ENCODE peak calls at places on chromosomes 6 and 20, in four cellular contexts. E is lung, R is caudate nucleus, U is tibial artery. X is an unnamed sample.

GRCh38 chr6:93779086-93779858 is 359.9 kb upstream of the EPHA7 start:
- DNase-seq in E (no peak), U (no peak), R (no peak), X (no peak)

GRCh38 chr6:3296537-3297453 is 38.0 kb downstream of the PSMG4 start:
- DNase-seq in U (peak; percentile 56), R (no peak), E (no peak), X (no peak)

GRCh38 chr6:75109757-75110156 is 96.1 kb downstream of the COL12A1 start:
- DNase-seq in R (no peak), E (no peak), U (no peak), X (no peak)

GRCh38 chr6:13591205-13591921 is 17.0 kb downstream of the SIRT5 start:
- DNase-seq in U (no peak), E (no peak), R (no peak), X (no peak)

GRCh38 chr6:31396422-31397152 is 6.8 kb upstream of the MICA start:
- DNase-seq in R (peak; percentile 80), U (peak; percentile 89), E (peak; percentile 84), X (peak; percentile 86)

GRCh38 chr20:24873015-24873620 is 76.0 kb upstream of the CST7 start:
- DNase-seq in R (no peak), E (peak; percentile 18), U (no peak), X (no peak)

GRCh38 chr6:139856562-139856961 is 482.1 kb upstream of the CITED2 start:
- DNase-seq in R (no peak), E (no peak), U (no peak), X (no peak)

GRCh38 chr6:13536796-13537526 is 37.4 kb upstream of the SIRT5 start:
- DNase-seq in E (no peak), U (no peak), R (no peak), X (no peak)

GRCh38 chr6:96001891-96002575 is 13.7 kb upstream of the FUT9 start:
- DNase-seq in R (no peak), U (no peak), E (no peak), X (no peak)

GRCh38 chr20:58389324-58389967 is 417 bp downstream of the VAPB start:
- DNase-seq in E (peak; percentile 28), R (no peak), U (peak; percentile 67), X (no peak)

GRCh38 chr6:100538086-100538485 is 73.4 kb upstream of the SIM1 start:
- DNase-seq in R (no peak), U (no peak), E (no peak), X (no peak)

GRCh38 chr6:3325210-3325609 is 66.5 kb downstream of the PSMG4 start:
- DNase-seq in U (no peak), R (no peak), E (no peak), X (peak; percentile 66)

GRCh38 chr6:1153696-1154245 is 158.1 kb upstream of the FOXQ1 start:
- DNase-seq in E (no peak), R (no peak), U (no peak), X (no peak)

GRCh38 chr6:143260857-143261256 is 189.6 kb downstream of the ADAT2 start:
- DNase-seq in R (no peak), E (no peak), U (no peak), X (no peak)

GRCh38 chr20:35663516-35663812 is 1.2 kb downstream of the CPNE1 start:
- DNase-seq in E (no peak), R (no peak), U (no peak), X (no peak)

GRCh38 chr20:58753929-58754551 is 61.4 kb downstream of the NPEPL1 start:
- DNase-seq in E (peak; percentile 26), U (no peak), R (no peak), X (no peak)

GRCh38 chr20:14996883-14997672 is 659.7 kb upstream of the FLRT3 start:
- DNase-seq in E (no peak), R (no peak), U (no peak), X (no peak)

GRCh38 chr6:73738367-73739028 is 42.5 kb downstream of the CD109 start:
- DNase-seq in R (no peak), E (no peak), U (no peak), X (no peak)

GRCh38 chr6:127288705-127289104 is 22.0 kb downstream of the RNF146 start:
- DNase-seq in U (no peak), E (no peak), R (no peak), X (no peak)

GRCh38 chr6:133923938-133924593 is 29.0 kb upstream of the TBPL1 start:
- DNase-seq in E (peak; percentile 64), R (peak; percentile 72), U (peak; percentile 74), X (peak; percentile 76)

GRCh38 chr6:168674595-168674994 is 233.6 kb downstream of the SMOC2 start:
- DNase-seq in E (no peak), U (no peak), R (no peak), X (no peak)

GRCh38 chr6:160393966-160394653 is 45.9 kb downstream of the SLC22A3 start:
- DNase-seq in R (no peak), U (no peak), E (no peak), X (peak; percentile 37)

GRCh38 chr6:106300944-106301343 is 24.6 kb downstream of the ATG5 start:
- DNase-seq in E (no peak), R (no peak), U (no peak), X (no peak)

GRCh38 chr6:90406142-90406794 is 109.6 kb upstream of the BACH2 start:
- DNase-seq in R (no peak), U (no peak), E (no peak), X (no peak)

GRCh38 chr20:36015806-36016401 is 47.5 kb downstream of the CNBD2 start:
- DNase-seq in U (no peak), R (no peak), E (no peak), X (no peak)

GRCh38 chr6:170439366-170440351 is 113.4 kb downstream of the PSMB1 start:
- DNase-seq in E (no peak), U (no peak), R (no peak), X (peak; percentile 9)

GRCh38 chr6:170437719-170438401 is 115.2 kb downstream of the PSMB1 start:
- DNase-seq in E (no peak), R (no peak), U (peak; percentile 19), X (no peak)

GRCh38 chr6:170438861-170439260 is 114.2 kb downstream of the PSMB1 start:
- DNase-seq in U (peak; percentile 33), R (no peak), E (no peak), X (no peak)

GRCh38 chr6:170440437-170440836 is 112.7 kb downstream of the PSMB1 start:
- DNase-seq in R (no peak), U (no peak), E (no peak), X (peak; percentile 9)

DNA sequence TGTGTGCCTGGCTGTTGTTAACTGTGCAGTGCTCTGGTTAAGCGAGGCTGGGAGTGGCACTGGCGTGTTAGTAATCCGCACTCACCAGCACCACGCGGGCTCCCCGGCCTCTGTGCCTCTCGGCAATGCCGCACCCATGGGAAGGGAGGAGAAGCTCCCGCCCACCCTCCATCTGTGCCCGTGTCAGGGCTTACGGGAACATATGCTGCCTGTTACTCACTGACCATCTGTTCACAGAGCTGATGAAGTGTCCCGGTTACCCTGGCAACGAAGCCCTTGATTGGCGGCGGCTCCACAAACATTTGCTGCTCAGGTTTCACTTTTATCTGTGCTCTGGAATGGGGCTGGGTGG is 114.7 kb downstream of the PSMB1 start:
- DNase-seq in R (no peak), U (peak; percentile 74), E (peak; percentile 86), X (peak; percentile 80)
- H3K27ac ChIP-seq in R (peak overlapping the region; percentile 27), U (no peak overlapping the region), E (no peak overlapping the region), X (peak overlapping the region; percentile 71)

GRCh38 chr6:170208171-170208601 is 82.7 kb downstream of the DLL1 start:
- DNase-seq in E (peak; percentile 26), R (no peak), U (peak; percentile 33), X (peak; percentile 7)
- H3K27ac ChIP-seq in E (no peak overlapping the region), R (no peak overlapping the region), U (no peak overlapping the region), X (no peak overlapping the region)

GRCh38 chr6:11766589-11767450 is 11.8 kb downstream of the ADTRP start:
- DNase-seq in E (no peak), U (peak; percentile 79), R (no peak), X (no peak)

GRCh38 chr6:11766056-11766455 is 12.5 kb downstream of the ADTRP start:
- DNase-seq in E (no peak), R (no peak), U (no peak), X (no peak)

GRCh38 chr6:11769816-11770545 is 8.6 kb downstream of the ADTRP start:
- DNase-seq in E (no peak), U (no peak), R (no peak), X (no peak)

GRCh38 chr6:11769244-11769643 is 9.4 kb downstream of the ADTRP start:
- DNase-seq in U (no peak), R (no peak), E (no peak), X (no peak)

DNA sequence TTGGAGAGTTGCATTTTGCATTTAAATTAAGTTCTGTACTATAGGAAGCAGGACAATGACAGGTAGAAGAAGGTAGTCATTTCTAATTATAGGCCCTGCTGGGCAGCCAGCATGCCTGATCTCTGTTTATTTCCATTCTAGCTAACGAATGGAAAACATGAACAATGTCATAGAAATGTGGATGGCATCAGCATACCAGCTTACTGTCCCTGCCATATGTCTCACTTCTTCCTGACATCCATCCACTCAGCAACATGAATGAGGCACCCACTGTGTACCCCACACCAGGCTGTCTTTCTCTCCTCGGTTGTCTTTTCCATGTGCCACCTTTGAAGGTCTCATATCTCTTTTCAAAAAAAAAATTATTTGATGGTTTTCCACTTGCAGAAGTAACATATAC is 11.1 kb downstream of the ADTRP start:
- DNase-seq in U (no peak), R (no peak), E (no peak), X (no peak)
- H3K27ac ChIP-seq in U (peak overlapping the region; percentile 94), R (no peak overlapping the region), E (no peak overlapping the region), X (no peak overlapping the region)

GRCh38 chr20:62566771-62567170 is 75.5 kb upstream of the SLCO4A1 start:
- DNase-seq in R (no peak), E (no peak), U (no peak), X (no peak)
- H3K27ac ChIP-seq in R (no peak overlapping the region), E (no peak overlapping the region), U (no peak overlapping the region), X (no peak overlapping the region)

GRCh38 chr20:32687180-32687532 is 13.4 kb upstream of the C20orf203 start:
- DNase-seq in E (no peak), U (no peak), R (no peak), X (no peak)

GRCh38 chr20:32682508-32682987 is 8.8 kb upstream of the C20orf203 start:
- DNase-seq in E (no peak), U (no peak), R (no peak), X (no peak)

GRCh38 chr20:32681175-32682084 is 7.7 kb upstream of the C20orf203 start:
- DNase-seq in R (no peak), U (no peak), E (no peak), X (no peak)

GRCh38 chr20:32686530-32687179 is 12.9 kb upstream of the C20orf203 start:
- DNase-seq in U (no peak), R (no peak), E (no peak), X (no peak)

GRCh38 chr20:32685541-32686529 is 12.1 kb upstream of the C20orf203 start:
- DNase-seq in E (no peak), R (no peak), U (no peak), X (no peak)
- H3K27ac ChIP-seq in E (no peak overlapping the region), R (no peak overlapping the region), U (no peak overlapping the region), X (no peak overlapping the region)

GRCh38 chr20:33859751-33860150 is 48.6 kb downstream of the CHMP4B start:
- DNase-seq in E (no peak), R (no peak), U (no peak), X (no peak)
- H3K27ac ChIP-seq in E (no peak overlapping the region), R (no peak overlapping the region), U (no peak overlapping the region), X (no peak overlapping the region)

DNA sequence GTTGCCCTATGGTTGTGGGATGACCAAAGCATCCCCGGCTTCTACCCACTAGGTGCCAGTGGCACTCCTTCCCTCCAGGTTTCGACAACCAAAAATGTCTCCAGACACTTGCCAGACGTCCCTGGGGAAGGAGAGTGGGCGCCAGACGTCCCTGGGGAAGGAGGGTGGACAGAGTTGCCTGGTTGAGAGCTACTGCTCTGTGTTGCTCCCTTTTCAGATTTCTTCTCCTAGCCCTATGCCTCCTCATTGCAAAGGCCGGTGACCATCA is 13.1 kb downstream of the LRRC73 start:
- DNase-seq in U (no peak), E (no peak), R (no peak), X (no peak)
- H3K27ac ChIP-seq in U (peak overlapping the region; percentile 8), E (no peak overlapping the region), R (no peak overlapping the region), X (no peak overlapping the region)

X was measured in uterus.